ENCODE peak calls at places on chromosome 16, in six cellular contexts. C is stomach, B is transverse colon, Y is GM12864, X is heart left ventricle, Z is thoracic aorta. F is an unnamed sample.

GRCh38 chr16:22625948-22626347 is 115.3 kb downstream of the NPIPB5 start:
- DNase-seq in C (no peak), B (no peak), Y (no peak), X (no peak), Z (no peak), F (no peak)

GRCh38 chr16:56367764-56368163 is 57.6 kb downstream of the AMFR start:
- DNase-seq in C (no peak), B (no peak), Y (no peak), X (no peak), Z (no peak), F (no peak)

GRCh38 chr16:66455970-66456369 is 28.9 kb downstream of the BEAN1 start:
- DNase-seq in C (no peak), B (no peak), Y (no peak), X (no peak), Z (no peak), F (no peak)

GRCh38 chr16:57647136-57647875 is 18.9 kb downstream of the ADGRG1 start:
- DNase-seq in C (no peak), B (no peak), Y (no peak), X (no peak), Z (no peak), F (no peak)

GRCh38 chr16:12500771-12501170 is 302.9 kb downstream of the CPPED1 start:
- DNase-seq in C (peak; percentile 56), B (peak; percentile 77), Y (no peak), X (no peak), Z (no peak), F (no peak)

GRCh38 chr16:65375651-65376050 is 253.8 kb upstream of the CDH11 start:
- DNase-seq in C (no peak), B (no peak), Y (no peak), X (no peak), Z (no peak), F (no peak)

GRCh38 chr16:31043352-31043751 is 10.0 kb downstream of the STX4 start:
- DNase-seq in C (no peak), B (no peak), Y (no peak), X (no peak), Z (no peak), F (no peak)

GRCh38 chr16:85302018-85302847 is 190.0 kb upstream of the CIBAR2 start:
- DNase-seq in C (no peak), B (no peak), Y (no peak), X (no peak), Z (no peak), F (no peak)

GRCh38 chr16:75053791-75054555 is 55.1 kb downstream of the ZNRF1 start:
- DNase-seq in C (peak; percentile 65), B (peak; percentile 94), Y (no peak), X (peak; percentile 78), Z (no peak), F (no peak)

GRCh38 chr16:85522517-85522841 is 90.6 kb upstream of the GSE1 start:
- DNase-seq in C (no peak), B (no peak), Y (no peak), X (no peak), Z (no peak), F (no peak)

GRCh38 chr16:10942352-10943297 is at the start of gene DEXI:
- DNase-seq in C (peak; percentile 96), B (peak; percentile 96), Y (peak; percentile 63), X (peak; percentile 98), Z (peak; percentile 71), F (peak; percentile 59)

GRCh38 chr16:50497592-50497991 is 50.6 kb upstream of the NKD1 start:
- DNase-seq in C (no peak), B (no peak), Y (no peak), X (no peak), Z (peak; percentile 23), F (no peak)

GRCh38 chr16:85524630-85525463 is 88.3 kb upstream of the GSE1 start:
- DNase-seq in C (peak; percentile 53), B (no peak), Y (no peak), X (peak; percentile 86), Z (no peak), F (no peak)

GRCh38 chr16:75062135-75062943 is 54.2 kb downstream of the LDHD start:
- DNase-seq in C (peak; percentile 96), B (no peak), Y (no peak), X (peak; percentile 82), Z (no peak), F (no peak)

GRCh38 chr16:2966043-2966802 is 2.1 kb downstream of the KREMEN2 start:
- DNase-seq in C (no peak), B (peak; percentile 8), Y (no peak), X (peak; percentile 56), Z (no peak), F (no peak)

GRCh38 chr16:5422643-5423496 is 325.3 kb upstream of the EEF2KMT start:
- DNase-seq in C (no peak), B (no peak), Y (no peak), X (no peak), Z (no peak), F (no peak)

GRCh38 chr16:11328172-11329079 is 16.8 kb upstream of the RMI2 start:
- DNase-seq in C (peak; percentile 62), B (peak; percentile 75), Y (peak; percentile 94), X (peak; percentile 80), Z (no peak), F (peak; percentile 44)

GRCh38 chr16:19113577-19114358 is at the start of gene ITPRIPL2:
- DNase-seq in C (peak; percentile 83), B (peak; percentile 84), Y (no peak), X (peak; percentile 96), Z (peak; percentile 69), F (no peak)

GRCh38 chr16:84465154-84465553 is 39.3 kb downstream of the MEAK7 start:
- DNase-seq in C (peak; percentile 25), B (no peak), Y (no peak), X (no peak), Z (no peak), F (no peak)

GRCh38 chr16:70614208-70614951 is 32.0 kb upstream of the IL34 start:
- DNase-seq in C (no peak), B (no peak), Y (no peak), X (no peak), Z (no peak), F (no peak)

GRCh38 chr16:19486744-19487325 is 35.1 kb downstream of the GDE1 start:
- DNase-seq in C (no peak), B (no peak), Y (no peak), X (no peak), Z (no peak), F (no peak)

GRCh38 chr16:31869511-31870201 is 4.0 kb upstream of the ZNF267 start:
- DNase-seq in C (no peak), B (peak; percentile 32), Y (peak; percentile 62), X (no peak), Z (no peak), F (no peak)

GRCh38 chr16:85136705-85137322 is 24.5 kb upstream of the CIBAR2 start:
- DNase-seq in C (peak; percentile 31), B (peak; percentile 35), Y (no peak), X (no peak), Z (no peak), F (no peak)

GRCh38 chr16:82834156-82834758 is 207.5 kb downstream of the CDH13 start:
- DNase-seq in C (no peak), B (no peak), Y (no peak), X (no peak), Z (no peak), F (no peak)

GRCh38 chr16:11497851-11498289 is 88.8 kb downstream of the LITAF start:
- DNase-seq in C (no peak), B (no peak), Y (no peak), X (no peak), Z (peak; percentile 24), F (no peak)

GRCh38 chr16:70160388-70160787 is 13.2 kb upstream of the CLEC18C start:
- DNase-seq in C (no peak), B (no peak), Y (no peak), X (no peak), Z (no peak), F (no peak)

GRCh38 chr16:84281077-84281476 is 13.6 kb upstream of the WFDC1 start:
- DNase-seq in C (no peak), B (no peak), Y (peak; percentile 21), X (no peak), Z (no peak), F (no peak)

GRCh38 chr16:31439519-31439918 is 3.1 kb downstream of the ZNF843 start:
- DNase-seq in C (no peak), B (no peak), Y (no peak), X (no peak), Z (no peak), F (no peak)

DNA sequence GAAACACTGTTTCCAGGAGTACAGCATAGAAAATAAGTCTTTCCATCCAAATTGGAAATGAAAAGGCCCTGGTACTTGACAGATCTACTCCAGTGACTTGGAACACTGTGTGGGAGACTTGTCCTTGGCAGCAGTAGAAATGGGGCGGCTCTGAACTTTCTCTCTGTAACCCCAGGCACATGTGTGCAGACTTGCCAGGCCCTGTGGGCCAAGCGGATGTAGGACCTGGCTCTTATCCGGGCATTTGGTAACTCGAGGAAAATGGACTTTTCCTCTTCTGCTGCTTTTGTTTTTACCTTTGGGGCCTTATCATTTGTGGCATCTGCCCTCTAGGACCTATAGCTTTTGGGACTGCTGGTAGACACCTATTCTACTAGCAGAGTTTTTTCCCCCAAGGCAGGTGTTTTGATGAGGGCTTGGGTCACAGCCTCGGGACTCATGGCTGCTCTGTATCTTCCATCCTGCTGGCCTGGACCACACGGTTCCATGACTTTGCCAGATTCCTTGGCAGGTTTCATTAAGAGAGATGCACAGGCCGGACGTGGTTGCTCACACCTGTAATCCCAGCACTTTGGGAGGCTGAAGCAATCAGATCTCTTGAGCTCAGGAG is 43.5 kb downstream of the SMPD3 start:
- DNase-seq in C (peak; percentile 42), B (no peak), Y (no peak), X (no peak), Z (no peak), F (no peak)
- TF ChIP-seq CTCF in C (no peak), B (no peak), Y (no peak), X (no peak), Z (no peak), F (no peak)

GRCh38 chr16:27867122-27868110 is 196.1 kb downstream of the GSG1L start:
- DNase-seq in C (peak; percentile 53), B (peak; percentile 71), Y (peak; percentile 18), X (no peak), Z (no peak), F (no peak)
- TF ChIP-seq CTCF in C (no peak), B (peak; percentile 38), Y (peak; percentile 66), X (peak; percentile 46), Z (peak; percentile 47), F (peak; percentile 61)

GRCh38 chr16:89172171-89172900 is 788 bp downstream of the CDH15 start:
- DNase-seq in C (no peak), B (no peak), Y (no peak), X (no peak), Z (no peak), F (no peak)
- TF ChIP-seq CTCF in C (no peak), B (no peak), Y (no peak), X (no peak), Z (no peak), F (no peak)

DNA sequence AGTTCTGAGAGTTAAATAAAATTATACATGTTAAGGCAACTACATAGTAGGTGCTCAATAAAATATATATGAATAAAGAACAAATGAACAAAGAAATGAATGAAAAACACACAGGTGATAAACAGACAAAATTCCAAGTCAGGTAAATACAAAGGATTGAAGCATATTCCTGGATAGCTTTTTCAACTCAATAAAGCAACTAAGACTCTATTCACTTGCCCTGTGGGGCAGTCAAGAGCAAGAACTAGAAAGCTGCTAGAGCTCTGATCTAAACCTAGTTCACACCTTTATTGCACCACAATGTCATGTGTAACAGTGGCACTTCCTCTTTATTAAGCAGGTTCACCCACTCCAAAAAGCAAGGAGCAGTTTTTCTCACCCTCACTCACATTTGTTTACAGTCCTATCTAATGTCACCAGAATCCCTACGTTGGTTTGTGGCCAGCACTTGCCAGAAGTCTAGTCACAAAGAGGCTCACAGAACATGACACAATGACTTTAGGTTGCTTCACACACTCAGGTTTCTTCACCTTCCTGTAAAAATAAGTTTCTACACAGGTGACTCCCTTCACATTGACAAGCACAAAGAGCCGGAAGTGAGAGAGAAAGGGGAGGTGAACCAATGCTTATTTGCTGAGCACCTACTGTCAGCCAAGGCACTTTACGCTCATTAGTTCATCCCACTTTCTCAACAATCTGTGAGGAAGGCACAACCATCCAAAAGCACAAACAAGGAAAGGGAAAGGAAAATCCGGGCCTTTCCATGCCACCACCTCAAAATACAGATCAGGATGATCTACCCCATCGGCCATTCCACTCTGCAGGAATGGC is 70.8 kb downstream of the XPO6 start:
- DNase-seq in C (peak; percentile 31), B (peak; percentile 37), Y (peak; percentile 66), X (no peak), Z (no peak), F (no peak)
- TF ChIP-seq CTCF in C (no peak), B (no peak), Y (peak; percentile 45), X (no peak), Z (no peak), F (no peak)

F was measured in esophagus squamous epithelium.